ENCODE peak calls at places on chromosomes 2 and 18, in five cellular contexts. R is iris pigment epithelial cell, T is stomach, V is SK-N-DZ, E is amniotic stem cell. B is an unnamed sample.

GRCh38 chr2:25894135-25894830 is 16.0 kb upstream of the ASXL2 start:
- DNase-seq in R (peak; percentile 41), T (peak; percentile 32), V (no peak), E (no peak), B (peak; percentile 4)

GRCh38 chr2:64622443-64623231 is 31.1 kb downstream of the SERTAD2 start:
- DNase-seq in R (peak; percentile 22), T (peak; percentile 17), V (peak; percentile 59), E (no peak), B (no peak)

GRCh38 chr2:74328074-74328473 is 15.1 kb downstream of the SLC4A5 start:
- DNase-seq in R (no peak), T (no peak), V (no peak), E (no peak), B (peak; percentile 68)

GRCh38 chr2:156430978-156431358 is 5.2 kb upstream of the GPD2 start:
- DNase-seq in R (peak; percentile 89), T (no peak), V (no peak), E (no peak), B (no peak)

GRCh38 chr2:120761164-120761861 is 25.6 kb downstream of the GLI2 start:
- DNase-seq in R (no peak), T (no peak), V (no peak), E (no peak), B (no peak)

GRCh38 chr18:77089796-77090285 is 42.7 kb downstream of the MBP start:
- DNase-seq in R (no peak), T (no peak), V (no peak), E (no peak), B (no peak)

GRCh38 chr18:78596794-78597193 is 382.8 kb upstream of the SALL3 start:
- DNase-seq in R (peak; percentile 3), T (no peak), V (no peak), E (no peak), B (no peak)

GRCh38 chr2:9752441-9753275 is 90.6 kb upstream of the TAF1B start:
- DNase-seq in R (peak; percentile 49), T (no peak), V (no peak), E (no peak), B (no peak)

GRCh38 chr18:36372902-36373301 is 75.4 kb downstream of the FHOD3 start:
- DNase-seq in R (peak; percentile 88), T (no peak), V (no peak), E (no peak), B (peak; percentile 6)

GRCh38 chr2:196160101-196160500 is 11.3 kb downstream of the STK17B start:
- DNase-seq in R (peak; percentile 97), T (no peak), V (no peak), E (no peak), B (no peak)

GRCh38 chr2:105455488-105455991 is 56.7 kb upstream of the FHL2 start:
- DNase-seq in R (peak; percentile 98), T (peak; percentile 74), V (no peak), E (peak; percentile 56), B (peak; percentile 60)

GRCh38 chr2:2640371-2640770 is 309.3 kb upstream of the MYT1L start:
- DNase-seq in R (no peak), T (no peak), V (no peak), E (no peak), B (peak; percentile 47)